ENCODE peak calls at places on chromosomes 1 and 21, in ten cellular contexts. E is HS-5; Y is choroid plexus epithelial cell; L is RPMI7951; M is activated T-cell treated with anti-CD3 and anti-CD28 coated beads for 1 hour; A is NCI-H2081; Z is caudate nucleus; U is small intestine; V is HS-27A; P is effector memory CD8-positive, alpha-beta T cell. N is an unnamed sample.

GRCh38 chr1:7899741-7900140 is 40.9 kb downstream of the TNFRSF9 start:
- DNase-seq in P (no peak), E (no peak), M (no peak), Z (no peak), A (no peak), L (peak), U (no peak), Y (peak), V (no peak), N (no peak)

GRCh38 chr1:6343506-6344405 is 49.8 kb downstream of the ACOT7 start:
- DNase-seq in A (peak), E (peak), L (peak), Z (no peak), U (peak), M (peak), P (peak), Y (peak), V (peak), N (peak)

GRCh38 chr1:84208935-84209334 is 64.9 kb downstream of the PRKACB start:
- DNase-seq in V (no peak), Y (no peak), L (no peak), M (no peak), P (no peak), A (no peak), Z (no peak), U (no peak), E (no peak), N (no peak)

GRCh38 chr1:7290971-7291970 is 479.8 kb upstream of the VAMP3 start:
- DNase-seq in M (no peak), V (no peak), U (no peak), L (peak), A (no peak), E (peak), Z (no peak), P (no peak), Y (peak), N (no peak)

GRCh38 chr1:182842265-182842664 is 3.1 kb downstream of the DHX9 start:
- DNase-seq in Y (no peak), P (no peak), E (no peak), M (no peak), U (no peak), L (no peak), A (no peak), V (no peak), Z (no peak), N (no peak)

GRCh38 chr1:234544094-234544579 is 65.2 kb upstream of the TARBP1 start:
- DNase-seq in P (no peak), A (peak), Z (peak), L (peak), M (peak), U (peak), V (peak), Y (peak), E (peak), N (no peak)

GRCh38 chr1:226123591-226124471 is 61.3 kb downstream of the H3-3A start:
- DNase-seq in V (no peak), Y (no peak), A (no peak), L (no peak), P (no peak), E (no peak), U (peak), M (no peak), Z (no peak), N (no peak)

GRCh38 chr1:31891280-31891679 is 46.9 kb downstream of the PTP4A2 start:
- DNase-seq in P (no peak), V (no peak), E (no peak), A (no peak), U (no peak), L (no peak), M (no peak), Z (no peak), Y (no peak), N (no peak)

GRCh38 chr1:7681401-7681800 is 89.7 kb upstream of the VAMP3 start:
- DNase-seq in Z (no peak), Y (no peak), U (no peak), A (no peak), L (no peak), M (no peak), E (no peak), V (no peak), P (no peak), N (no peak)

GRCh38 chr1:24905979-24906720 is 23.9 kb downstream of the RUNX3 start:
- DNase-seq in M (no peak), L (no peak), Y (no peak), P (peak), Z (no peak), V (no peak), A (no peak), E (no peak), U (no peak), N (no peak)

GRCh38 chr1:53893999-53894636 is at the start of gene DIO1:
- DNase-seq in U (no peak), L (no peak), V (no peak), E (no peak), Z (no peak), Y (no peak), A (no peak), M (no peak), P (no peak), N (no peak)

GRCh38 chr1:225890346-225891228 is 1.6 kb upstream of the LEFTY1 start:
- DNase-seq in L (no peak), Z (no peak), Y (no peak), A (no peak), U (peak), P (no peak), E (no peak), V (no peak), M (no peak), N (no peak)

GRCh38 chr1:75984781-75985180 is 52.6 kb upstream of the ASB17 start:
- DNase-seq in A (no peak), U (no peak), V (no peak), M (no peak), Y (no peak), P (no peak), Z (no peak), E (no peak), L (no peak), N (no peak)

GRCh38 chr21:15079276-15079675 is 14.5 kb upstream of the NRIP1 start:
- DNase-seq in Z (no peak), A (no peak), P (no peak), V (no peak), M (no peak), E (no peak), U (no peak), Y (no peak), L (no peak), N (no peak)

GRCh38 chr1:51636765-51637522 is 20.1 kb downstream of the OSBPL9 start:
- DNase-seq in U (no peak), L (peak), P (no peak), Z (peak), M (no peak), A (no peak), E (peak), Y (peak), V (no peak), N (no peak)

GRCh38 chr1:227185291-227185690 is 133.0 kb downstream of the CDC42BPA start:
- DNase-seq in Y (no peak), E (no peak), M (no peak), Z (no peak), L (no peak), U (no peak), P (no peak), A (no peak), V (no peak), N (no peak)

GRCh38 chr1:185059950-185060571 is 14.7 kb downstream of the RNF2 start:
- DNase-seq in Z (no peak), P (no peak), E (no peak), L (no peak), M (no peak), U (no peak), A (no peak), V (no peak), Y (no peak), N (no peak)

GRCh38 chr1:214327519-214327918 is 46.6 kb downstream of the SMYD2 start:
- DNase-seq in V (no peak), M (no peak), Y (no peak), A (no peak), P (no peak), E (no peak), Z (no peak), L (no peak), U (no peak), N (no peak)

GRCh38 chr1:4668738-4669700 is 14.6 kb downstream of the AJAP1 start:
- DNase-seq in Z (no peak), L (peak), E (no peak), P (no peak), M (no peak), Y (no peak), A (no peak), V (no peak), U (no peak), N (no peak)

GRCh38 chr1:230197644-230198567 is 130.9 kb downstream of the GALNT2 start:
- DNase-seq in U (peak), A (no peak), P (no peak), Y (no peak), V (no peak), E (no peak), M (no peak), Z (no peak), L (no peak), N (no peak)

GRCh38 chr1:208757846-208758245 is 513.7 kb upstream of the PLXNA2 start:
- DNase-seq in Y (no peak), L (peak), Z (no peak), E (no peak), U (no peak), M (no peak), V (no peak), P (no peak), A (no peak), N (no peak)

GRCh38 chr21:45530423-45531113 is 11.7 kb downstream of the SLC19A1 start:
- DNase-seq in Z (no peak), Y (no peak), V (no peak), E (no peak), A (no peak), P (no peak), M (no peak), L (no peak), U (no peak), N (peak)

GRCh38 chr1:64934115-64934880 is 32.1 kb downstream of the JAK1 start:
- DNase-seq in E (peak), Y (peak), A (no peak), V (peak), U (no peak), Z (no peak), M (no peak), L (peak), P (no peak), N (no peak)

GRCh38 chr1:5525597-5526384 is 466.4 kb downstream of the NPHP4 start:
- DNase-seq in L (no peak), E (no peak), M (no peak), Y (no peak), P (no peak), U (no peak), A (no peak), Z (no peak), V (no peak), N (no peak)

GRCh38 chr1:66140072-66140471 is 347.4 kb downstream of the PDE4B start:
- DNase-seq in Z (no peak), M (no peak), V (no peak), Y (no peak), A (no peak), P (no peak), L (no peak), E (no peak), U (no peak), N (no peak)

GRCh38 chr1:207404849-207405525 is 49.1 kb upstream of the CR2 start:
- DNase-seq in L (peak), P (no peak), U (peak), A (peak), M (no peak), E (peak), Z (no peak), Y (peak), V (peak), N (no peak)

GRCh38 chr1:228304225-228304624 is 96.4 kb downstream of the OBSCN start:
- DNase-seq in L (no peak), V (no peak), A (no peak), Z (no peak), U (no peak), Y (no peak), P (no peak), E (no peak), M (no peak), N (no peak)

GRCh38 chr1:186960866-186961265 is 132.1 kb downstream of the PLA2G4A start:
- DNase-seq in Y (peak), Z (no peak), P (no peak), U (no peak), M (no peak), E (no peak), V (no peak), A (no peak), L (no peak), N (no peak)

GRCh38 chr1:97943354-97943753 is 22.5 kb upstream of the DPYD start:
- DNase-seq in Z (no peak), M (no peak), P (no peak), A (no peak), Y (peak), E (peak), U (no peak), L (peak), V (peak), N (no peak)

GRCh38 chr1:53678507-53678906 is 60.5 kb downstream of the GLIS1 start:
- DNase-seq in M (no peak), Z (no peak), Y (no peak), L (no peak), A (no peak), V (no peak), E (no peak), P (no peak), U (no peak), N (no peak)

GRCh38 chr1:77888071-77888428 is 374 bp upstream of the NEXN start:
- DNase-seq in U (peak), E (peak), L (peak), A (no peak), M (no peak), V (no peak), Z (no peak), Y (peak), P (no peak), N (no peak)

GRCh38 chr1:5664906-5665875 is 327.0 kb downstream of the NPHP4 start:
- DNase-seq in A (no peak), U (no peak), Z (no peak), L (no peak), V (no peak), E (no peak), Y (no peak), M (no peak), P (no peak), N (no peak)

GRCh38 chr1:206506803-206507394 is 432 bp upstream of the RASSF5 start:
- DNase-seq in A (no peak), Y (no peak), L (no peak), Z (no peak), P (no peak), E (no peak), U (no peak), M (no peak), V (no peak), N (no peak)

GRCh38 chr1:109787845-109788605 is 24.3 kb upstream of the EPS8L3 start:
- DNase-seq in A (no peak), V (no peak), Z (no peak), U (no peak), L (no peak), M (no peak), P (no peak), E (no peak), Y (no peak), N (no peak)

GRCh38 chr1:182262425-182262824 is 129.2 kb downstream of the GLUL start:
- DNase-seq in L (no peak), E (no peak), V (no peak), M (no peak), A (no peak), Y (no peak), P (no peak), Z (no peak), U (no peak), N (no peak)

GRCh38 chr21:44083631-44084291 is 23.4 kb upstream of the PWP2 start:
- DNase-seq in E (no peak), Y (peak), V (no peak), M (peak), A (no peak), L (no peak), U (peak), P (peak), Z (no peak), N (peak)

N was measured in CD8-positive, alpha-beta memory T cell.